ENCODE peak calls at places on chromosome 13, in eight cellular contexts. Z, O, U, T, H, W, X and A are unnamed samples.

GRCh38 chr13:20090349-20090748 is 70.5 kb downstream of the GJA3 start:
- DNase-seq in T (no peak), X (no peak), O (no peak), Z (no peak), H (no peak), W (no peak), U (peak), A (no peak)

GRCh38 chr13:47555235-47555634 is 445.8 kb downstream of the SUCLA2 start:
- DNase-seq in Z (no peak), O (no peak), T (no peak), W (no peak), U (no peak), H (no peak), X (no peak), A (no peak)

GRCh38 chr13:47843005-47843404 is 158.1 kb downstream of the SUCLA2 start:
- DNase-seq in U (no peak), W (no peak), O (no peak), X (no peak), Z (no peak), H (no peak), T (no peak), A (no peak)

GRCh38 chr13:28467886-28468519 is 26.9 kb downstream of the FLT1 start:
- DNase-seq in U (no peak), T (no peak), X (no peak), H (no peak), W (no peak), O (no peak), Z (no peak), A (no peak)

GRCh38 chr13:113877149-113877990 is 13.5 kb upstream of the GAS6 start:
- DNase-seq in H (no peak), Z (no peak), T (no peak), W (no peak), U (no peak), X (no peak), O (no peak), A (no peak)

GRCh38 chr13:40141859-40142555 is 486.5 kb downstream of the COG6 start:
- DNase-seq in U (no peak), O (no peak), H (no peak), T (no peak), W (no peak), Z (no peak), X (no peak), A (no peak)

GRCh38 chr13:48000559-48001126 is 430 bp downstream of the SUCLA2 start:
- DNase-seq in H (no peak), T (no peak), X (peak), U (no peak), W (no peak), O (peak), Z (peak), A (no peak)

GRCh38 chr13:99197257-99197651 is 3.4 kb upstream of the UBAC2 start:
- DNase-seq in X (peak), O (no peak), H (no peak), W (no peak), U (no peak), Z (no peak), T (no peak), A (no peak)

GRCh38 chr13:40536443-40537113 is 129.9 kb downstream of the FOXO1 start:
- DNase-seq in U (no peak), T (no peak), O (no peak), X (peak), Z (no peak), W (no peak), H (no peak), A (no peak)

GRCh38 chr13:31765441-31765840 is 26.1 kb downstream of the RXFP2 start:
- DNase-seq in H (no peak), T (no peak), W (no peak), U (peak), Z (no peak), X (no peak), O (no peak), A (no peak)

GRCh38 chr13:112587767-112588489 is at the start of gene TUBGCP3:
- DNase-seq in O (peak), U (peak), W (peak), X (peak), T (no peak), H (peak), Z (peak), A (peak)

GRCh38 chr13:43087960-43088580 is 64.7 kb downstream of the DNAJC15 start:
- DNase-seq in O (no peak), Z (no peak), H (no peak), T (no peak), W (no peak), X (no peak), U (peak), A (no peak)

GRCh38 chr13:48251616-48252081 is 18.6 kb downstream of the ITM2B start:
- DNase-seq in H (no peak), U (peak), O (no peak), X (no peak), T (no peak), Z (no peak), W (no peak), A (no peak)

GRCh38 chr13:99384468-99384867 is 77.3 kb upstream of the GPR183 start:
- DNase-seq in T (no peak), Z (no peak), O (no peak), X (no peak), W (no peak), H (no peak), U (no peak), A (no peak)

GRCh38 chr13:76758738-76759137 is 127.5 kb downstream of the KCTD12 start:
- DNase-seq in Z (no peak), U (no peak), H (no peak), T (no peak), O (no peak), W (no peak), X (no peak), A (no peak)

GRCh38 chr13:71290963-71291937 is 575.8 kb downstream of the DACH1 start:
- DNase-seq in U (peak), W (no peak), X (no peak), Z (no peak), H (peak), O (no peak), T (no peak), A (no peak)

GRCh38 chr13:40192516-40193257 is 473.8 kb downstream of the FOXO1 start:
- DNase-seq in U (no peak), H (no peak), T (no peak), W (no peak), Z (no peak), X (no peak), O (no peak), A (no peak)

DNA sequence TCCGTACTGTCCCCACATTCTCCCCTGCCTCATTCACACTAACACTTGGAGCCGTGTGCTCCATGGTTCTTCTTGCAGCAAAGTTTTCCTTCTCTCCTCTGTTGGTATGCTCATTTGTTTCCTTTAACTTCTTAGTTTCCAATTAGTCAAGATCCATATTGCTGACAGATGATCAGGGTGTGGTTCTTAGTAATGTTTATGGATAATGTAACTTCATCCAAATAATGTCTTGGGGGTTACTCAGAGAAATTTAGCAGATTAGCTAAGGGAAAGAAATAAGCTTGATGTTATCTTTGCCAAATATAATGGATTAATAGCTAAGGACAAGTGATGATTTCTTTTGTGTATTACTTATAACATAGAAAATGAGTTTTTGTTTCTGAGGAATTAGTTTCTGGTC is 174.4 kb downstream of the NUFIP1 start:
- DNase-seq in T (no peak), H (no peak), X (no peak), W (no peak), O (no peak), U (no peak), Z (no peak), A (no peak)
- TF ChIP-seq CTCF in T (no peak), H (no peak), X (no peak), W (no peak), O (no peak), U (no peak), Z (no peak), A (no peak)

DNA sequence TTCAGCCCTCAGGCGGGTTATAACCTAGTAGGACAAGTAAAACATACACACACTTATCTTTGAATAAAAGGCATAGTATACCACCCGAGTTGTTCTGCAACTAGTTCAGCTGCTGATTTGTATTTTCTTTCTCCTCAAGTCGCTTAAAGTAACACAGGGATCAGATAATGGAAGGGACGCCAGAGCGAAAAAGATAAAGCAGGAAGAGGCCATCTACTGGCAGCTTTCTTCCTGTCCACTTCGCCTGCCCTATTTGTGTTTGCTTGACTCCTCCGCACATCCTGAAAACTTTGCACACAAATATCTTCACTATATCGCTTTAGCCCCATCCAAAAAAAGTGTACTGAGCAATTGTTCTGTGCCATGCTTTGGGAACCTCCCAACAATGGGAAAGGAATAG is 238.0 kb upstream of the SOX21 start:
- DNase-seq in H (no peak), X (no peak), Z (no peak), T (no peak), O (peak), W (no peak), U (peak), A (no peak)
- TF ChIP-seq CTCF in H (no peak), X (no peak), Z (no peak), T (no peak), O (peak), W (peak), U (peak), A (no peak)

DNA sequence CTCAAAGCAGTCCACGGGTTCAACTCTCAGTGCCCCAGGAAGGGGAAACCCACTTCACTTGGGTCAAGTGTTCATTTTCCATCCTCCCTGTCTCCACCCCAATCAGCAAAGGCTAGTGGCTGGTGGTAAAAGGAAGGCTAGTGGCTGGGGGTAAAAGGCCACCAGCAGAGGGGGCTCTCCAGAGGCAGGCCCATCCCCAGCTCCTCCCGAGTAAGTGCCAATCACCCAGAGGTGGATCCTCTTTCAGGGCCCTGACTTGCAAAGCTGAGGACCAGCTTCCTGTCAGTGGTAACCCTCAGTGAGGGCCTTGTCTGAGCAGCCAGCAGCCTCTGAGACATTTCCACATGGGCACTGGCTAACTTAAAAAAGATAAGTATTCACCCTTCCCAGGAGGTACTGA is 22.0 kb upstream of the TPT1 start:
- DNase-seq in U (no peak), O (peak), Z (peak), T (no peak), X (no peak), W (peak), H (no peak), A (no peak)
- TF ChIP-seq CTCF in U (no peak), O (peak), Z (peak), T (peak), X (no peak), W (peak), H (no peak), A (no peak)

GRCh38 chr13:30564489-30564888 is 53.2 kb upstream of the USPL1 start:
- DNase-seq in T (no peak), U (no peak), X (no peak), W (no peak), H (no peak), O (no peak), Z (no peak), A (no peak)

GRCh38 chr13:30567072-30567471 is 50.6 kb upstream of the USPL1 start:
- DNase-seq in Z (no peak), X (no peak), U (no peak), H (no peak), O (no peak), T (no peak), W (no peak), A (no peak)

GRCh38 chr13:30565658-30566057 is 52.1 kb upstream of the USPL1 start:
- DNase-seq in U (no peak), Z (no peak), W (no peak), H (no peak), X (no peak), T (no peak), O (no peak), A (no peak)

GRCh38 chr13:30572859-30573275 is 44.9 kb upstream of the USPL1 start:
- DNase-seq in T (no peak), O (peak), W (no peak), X (no peak), Z (no peak), H (no peak), U (peak), A (no peak)

GRCh38 chr13:30569901-30570576 is 47.7 kb upstream of the USPL1 start:
- DNase-seq in H (no peak), U (peak), W (peak), O (peak), X (peak), Z (no peak), T (peak), A (no peak)
- TF ChIP-seq CTCF in H (no peak), U (no peak), W (no peak), O (no peak), X (no peak), Z (no peak), T (no peak), A (no peak)

GRCh38 chr13:74889321-74889720 is 592.6 kb downstream of the TBC1D4 start:
- DNase-seq in O (no peak), H (no peak), X (no peak), W (no peak), U (peak), Z (no peak), T (no peak), A (no peak)

GRCh38 chr13:74886496-74886895 is 595.5 kb downstream of the TBC1D4 start:
- DNase-seq in U (peak), T (no peak), O (no peak), X (no peak), W (no peak), Z (no peak), H (no peak), A (no peak)

GRCh38 chr13:74883834-74884233 is 598.1 kb downstream of the TBC1D4 start:
- DNase-seq in H (no peak), Z (no peak), X (no peak), U (peak), T (no peak), O (peak), W (no peak), A (no peak)
- TF ChIP-seq CTCF in H (no peak), Z (no peak), X (no peak), U (peak), T (peak), O (peak), W (no peak), A (no peak)

GRCh38 chr13:92175330-92175729 is 776.9 kb downstream of the GPC5 start:
- DNase-seq in U (peak), O (peak), Z (peak), W (no peak), H (no peak), X (peak), T (no peak), A (no peak)
- TF ChIP-seq CTCF in U (peak), O (peak), Z (no peak), W (no peak), H (no peak), X (no peak), T (no peak), A (no peak)

GRCh38 chr13:102195566-102196462 is 206.0 kb downstream of the FGF14 start:
- DNase-seq in T (peak), O (no peak), U (peak), W (no peak), X (no peak), H (no peak), Z (no peak), A (no peak)

GRCh38 chr13:102191951-102192461 is 209.8 kb downstream of the FGF14 start:
- DNase-seq in Z (no peak), X (no peak), U (peak), O (no peak), H (no peak), W (no peak), T (peak), A (no peak)

GRCh38 chr13:102198418-102199322 is 203.2 kb downstream of the FGF14 start:
- DNase-seq in H (no peak), U (peak), X (no peak), O (no peak), T (no peak), W (no peak), Z (no peak), A (no peak)

GRCh38 chr13:102197193-102197592 is 204.7 kb downstream of the FGF14 start:
- DNase-seq in T (no peak), O (peak), X (no peak), W (no peak), Z (peak), H (no peak), U (peak), A (no peak)
- TF ChIP-seq CTCF in T (no peak), O (peak), X (no peak), W (no peak), Z (no peak), H (no peak), U (peak), A (no peak)

GRCh38 chr13:46296920-46297319 is 85.2 kb downstream of the LRRC63 start:
- DNase-seq in T (peak), W (peak), X (no peak), O (no peak), H (no peak), Z (no peak), U (peak), A (no peak)
- TF ChIP-seq CTCF in T (no peak), W (no peak), X (no peak), O (peak), H (no peak), Z (no peak), U (no peak), A (no peak)

DNA sequence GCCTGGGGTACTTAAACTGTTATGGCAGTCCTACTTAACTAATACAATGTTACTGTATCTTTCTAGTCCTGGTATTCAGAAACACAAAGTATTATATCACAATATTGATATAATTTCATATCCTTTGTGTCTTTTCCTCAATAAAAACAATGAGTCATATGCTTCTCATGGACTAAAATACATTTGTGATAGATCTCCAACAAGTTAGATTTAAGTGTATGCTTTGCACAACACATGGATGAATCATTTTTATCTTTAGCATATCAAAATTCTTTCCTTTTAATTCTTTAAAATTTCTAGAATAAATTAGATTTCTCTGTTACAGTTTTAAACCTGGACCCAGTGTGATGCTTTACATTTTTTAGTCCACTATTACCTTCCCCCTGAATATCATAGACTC is 1357.8 kb upstream of the ATXN8OS start:
- DNase-seq in H (no peak), T (no peak), Z (no peak), X (no peak), W (no peak), U (no peak), O (no peak), A (no peak)
- TF ChIP-seq CTCF in H (no peak), T (no peak), Z (no peak), X (no peak), W (no peak), U (no peak), O (no peak), A (no peak)

GRCh38 chr13:63308585-63308984 is 1892.9 kb upstream of the PCDH20 start:
- DNase-seq in X (no peak), H (no peak), Z (no peak), U (no peak), T (no peak), O (no peak), W (no peak), A (no peak)
- TF ChIP-seq CTCF in X (no peak), H (no peak), Z (no peak), U (no peak), T (no peak), O (no peak), W (no peak), A (no peak)